ENCODE peak calls at places on chromosome 18, in seven cellular contexts. One of them, this sample, is unnamed. For H3K36me3, the result is how much of the 10 kb centered on the place peaks cover.

GRCh38 chr18:55401638-55402191 is 186.3 kb downstream of the TCF4 start:
- DNase-seq in adipocyte: peak
- DNase-seq in prostate gland: no peak
- DNase-seq in GM23248: peak
- DNase-seq in SJSA1: peak
- DNase-seq in BJ: peak
- DNase-seq in brain microvascular endothelial cell: peak
- DNase-seq in this sample: no peak

GRCh38 chr18:25921677-25922421 is 168.6 kb downstream of the SS18 start:
- DNase-seq in prostate gland: peak
- DNase-seq in SJSA1: peak
- DNase-seq in BJ: no peak
- DNase-seq in GM23248: peak
- DNase-seq in brain microvascular endothelial cell: peak
- DNase-seq in adipocyte: peak
- DNase-seq in this sample: peak

GRCh38 chr18:59957957-59958356 is 58.2 kb downstream of the PMAIP1 start:
- DNase-seq in adipocyte: peak
- DNase-seq in GM23248: peak
- DNase-seq in BJ: no peak
- DNase-seq in prostate gland: peak
- DNase-seq in brain microvascular endothelial cell: peak
- DNase-seq in SJSA1: no peak
- DNase-seq in this sample: peak

GRCh38 chr18:13253786-13254755 is 35.5 kb downstream of the LDLRAD4 start:
- DNase-seq in prostate gland: no peak
- DNase-seq in BJ: no peak
- DNase-seq in GM23248: no peak
- DNase-seq in SJSA1: no peak
- DNase-seq in adipocyte: no peak
- DNase-seq in brain microvascular endothelial cell: no peak
- DNase-seq in this sample: no peak

GRCh38 chr18:77858331-77858730 is 608.7 kb downstream of the GALR1 start:
- DNase-seq in prostate gland: no peak
- DNase-seq in GM23248: no peak
- DNase-seq in BJ: no peak
- DNase-seq in SJSA1: no peak
- DNase-seq in adipocyte: no peak
- DNase-seq in brain microvascular endothelial cell: no peak
- DNase-seq in this sample: no peak

GRCh38 chr18:68275616-68276015 is 439.3 kb downstream of the TMX3 start:
- DNase-seq in adipocyte: peak
- DNase-seq in SJSA1: peak
- DNase-seq in brain microvascular endothelial cell: peak
- DNase-seq in prostate gland: no peak
- DNase-seq in GM23248: peak
- DNase-seq in BJ: no peak
- DNase-seq in this sample: no peak

GRCh38 chr18:63953811-63954210 is 4.7 kb downstream of the HMSD start:
- DNase-seq in GM23248: no peak
- DNase-seq in adipocyte: no peak
- DNase-seq in SJSA1: no peak
- DNase-seq in prostate gland: no peak
- DNase-seq in brain microvascular endothelial cell: no peak
- DNase-seq in BJ: no peak
- DNase-seq in this sample: no peak

GRCh38 chr18:43525149-43525548 is 247.9 kb upstream of the SYT4 start:
- DNase-seq in brain microvascular endothelial cell: no peak
- DNase-seq in GM23248: no peak
- DNase-seq in BJ: no peak
- DNase-seq in prostate gland: no peak
- DNase-seq in adipocyte: no peak
- DNase-seq in SJSA1: no peak
- DNase-seq in this sample: no peak

GRCh38 chr18:36672437-36673344 is 156.1 kb downstream of the TPGS2 start:
- DNase-seq in GM23248: peak
- DNase-seq in brain microvascular endothelial cell: peak
- DNase-seq in SJSA1: no peak
- DNase-seq in prostate gland: peak
- DNase-seq in BJ: peak
- DNase-seq in adipocyte: peak
- DNase-seq in this sample: no peak

GRCh38 chr18:32771871-32772499 is 838 bp downstream of the KLHL14 start:
- DNase-seq in GM23248: peak
- DNase-seq in brain microvascular endothelial cell: no peak
- DNase-seq in BJ: no peak
- DNase-seq in adipocyte: peak
- DNase-seq in prostate gland: no peak
- DNase-seq in SJSA1: no peak
- DNase-seq in this sample: no peak

GRCh38 chr18:35936951-35937350 is 35.5 kb upstream of the RMP24 start:
- DNase-seq in prostate gland: no peak
- DNase-seq in SJSA1: no peak
- DNase-seq in BJ: no peak
- DNase-seq in brain microvascular endothelial cell: no peak
- DNase-seq in GM23248: no peak
- DNase-seq in adipocyte: no peak
- DNase-seq in this sample: no peak

GRCh38 chr18:70036771-70037452 is 89.2 kb upstream of the CD226 start:
- DNase-seq in prostate gland: no peak
- DNase-seq in GM23248: no peak
- DNase-seq in adipocyte: no peak
- DNase-seq in BJ: no peak
- DNase-seq in brain microvascular endothelial cell: no peak
- DNase-seq in SJSA1: no peak
- DNase-seq in this sample: no peak

GRCh38 chr18:13398631-13399030 is 180.1 kb downstream of the LDLRAD4 start:
- DNase-seq in adipocyte: no peak
- DNase-seq in GM23248: no peak
- DNase-seq in brain microvascular endothelial cell: no peak
- DNase-seq in SJSA1: no peak
- DNase-seq in BJ: no peak
- DNase-seq in prostate gland: no peak
- DNase-seq in this sample: no peak

GRCh38 chr18:30971338-30971956 is 71.1 kb downstream of the DSC3 start:
- DNase-seq in BJ: no peak
- DNase-seq in brain microvascular endothelial cell: no peak
- DNase-seq in SJSA1: peak
- DNase-seq in prostate gland: no peak
- DNase-seq in GM23248: peak
- DNase-seq in adipocyte: peak
- DNase-seq in this sample: no peak

GRCh38 chr18:39448942-39449341 is 1883.3 kb upstream of the CELF4 start:
- DNase-seq in prostate gland: no peak
- DNase-seq in BJ: no peak
- DNase-seq in SJSA1: no peak
- DNase-seq in adipocyte: no peak
- DNase-seq in GM23248: peak
- DNase-seq in brain microvascular endothelial cell: peak
- DNase-seq in this sample: no peak

GRCh38 chr18:48947583-48947982 is 3.2 kb downstream of the SMAD7 start:
- DNase-seq in brain microvascular endothelial cell: no peak
- DNase-seq in prostate gland: no peak
- DNase-seq in adipocyte: peak
- DNase-seq in BJ: no peak
- DNase-seq in GM23248: peak
- DNase-seq in SJSA1: peak
- DNase-seq in this sample: peak

GRCh38 chr18:33851546-33852078 is 273.6 kb downstream of the ASXL3 start:
- DNase-seq in prostate gland: no peak
- DNase-seq in brain microvascular endothelial cell: no peak
- DNase-seq in adipocyte: no peak
- DNase-seq in SJSA1: no peak
- DNase-seq in GM23248: no peak
- DNase-seq in BJ: no peak
- DNase-seq in this sample: no peak

GRCh38 chr18:741931-742512 is 29.6 kb upstream of the ENOSF1 start:
- DNase-seq in SJSA1: peak
- DNase-seq in GM23248: peak
- DNase-seq in prostate gland: no peak
- DNase-seq in adipocyte: peak
- DNase-seq in BJ: peak
- DNase-seq in brain microvascular endothelial cell: peak
- DNase-seq in this sample: no peak

GRCh38 chr18:48152549-48152948 is 222.1 kb upstream of the SMAD2 start:
- DNase-seq in brain microvascular endothelial cell: no peak
- DNase-seq in BJ: peak
- DNase-seq in SJSA1: no peak
- DNase-seq in adipocyte: no peak
- DNase-seq in GM23248: peak
- DNase-seq in prostate gland: no peak
- DNase-seq in this sample: no peak

GRCh38 chr18:31637445-31637844 is 45.8 kb downstream of the TTR start:
- DNase-seq in BJ: no peak
- DNase-seq in GM23248: no peak
- DNase-seq in SJSA1: no peak
- DNase-seq in adipocyte: no peak
- DNase-seq in brain microvascular endothelial cell: no peak
- DNase-seq in prostate gland: no peak
- DNase-seq in this sample: no peak

GRCh38 chr18:3612315-3612714 is 162.3 kb downstream of the TGIF1 start:
- DNase-seq in prostate gland: no peak
- DNase-seq in adipocyte: no peak
- DNase-seq in SJSA1: no peak
- DNase-seq in brain microvascular endothelial cell: no peak
- DNase-seq in GM23248: peak
- DNase-seq in BJ: no peak
- DNase-seq in this sample: no peak

GRCh38 chr18:26804474-26804873 is 61.0 kb downstream of the AQP4 start:
- DNase-seq in GM23248: no peak
- DNase-seq in SJSA1: no peak
- DNase-seq in adipocyte: no peak
- DNase-seq in BJ: no peak
- DNase-seq in brain microvascular endothelial cell: no peak
- DNase-seq in prostate gland: no peak
- DNase-seq in this sample: peak

GRCh38 chr18:34600118-34600517 is 110.0 kb upstream of the DTNA start:
- DNase-seq in BJ: no peak
- DNase-seq in GM23248: peak
- DNase-seq in brain microvascular endothelial cell: no peak
- DNase-seq in SJSA1: no peak
- DNase-seq in prostate gland: no peak
- DNase-seq in adipocyte: peak
- DNase-seq in this sample: no peak

DNA sequence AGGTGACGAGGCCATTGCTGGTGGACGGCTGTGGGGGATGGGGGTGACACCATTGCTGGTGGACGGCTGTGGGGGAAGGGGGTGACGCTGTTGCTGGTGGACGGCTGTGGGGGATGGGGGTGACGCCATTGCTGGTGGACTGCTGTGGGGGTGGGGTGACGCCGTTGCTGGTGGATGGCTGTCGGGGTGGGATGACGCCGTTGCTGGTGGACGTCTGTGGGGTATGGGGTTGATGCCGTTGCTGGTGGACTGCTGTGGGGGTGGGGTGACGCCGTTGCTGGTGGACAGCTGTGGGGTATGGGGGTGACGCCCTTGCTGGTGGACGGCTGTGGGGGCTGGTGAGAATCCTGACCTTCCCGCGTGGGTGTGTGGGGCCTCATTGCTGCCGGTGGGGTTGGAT is 47.1 kb downstream of the CTDP1 start:
- DNase-seq in prostate gland: no peak
- DNase-seq in SJSA1: no peak
- DNase-seq in BJ: no peak
- DNase-seq in GM23248: no peak
- DNase-seq in brain microvascular endothelial cell: no peak
- DNase-seq in adipocyte: no peak
- DNase-seq in this sample: no peak
- H3K36me3 ChIP-seq in prostate gland: under half
- H3K36me3 ChIP-seq in SJSA1: half or more
- H3K36me3 ChIP-seq in BJ: under half
- H3K36me3 ChIP-seq in GM23248: under half
- H3K36me3 ChIP-seq in brain microvascular endothelial cell: under half
- H3K36me3 ChIP-seq in adipocyte: half or more
- H3K36me3 ChIP-seq in this sample: under half

DNA sequence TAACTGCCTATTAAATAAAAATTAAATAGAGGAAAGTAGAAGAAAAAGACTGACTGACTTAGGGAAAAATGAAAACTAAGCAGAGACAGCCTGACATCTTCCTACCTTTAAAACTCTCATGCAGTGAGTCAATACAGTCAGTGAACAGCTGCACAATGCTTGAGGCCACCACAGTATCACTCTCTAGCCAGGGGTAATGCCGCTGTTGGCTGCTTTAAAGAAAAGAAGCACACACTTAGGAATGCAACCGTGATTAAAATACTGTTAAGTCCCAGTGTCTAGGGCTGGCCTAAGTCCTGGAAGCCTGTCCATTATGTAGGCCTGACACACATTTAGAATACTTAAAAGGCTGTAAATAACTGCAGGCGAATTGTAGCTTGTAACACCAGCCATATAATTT is 50.7 kb downstream of the SIGLEC15 start:
- DNase-seq in prostate gland: no peak
- DNase-seq in adipocyte: no peak
- DNase-seq in brain microvascular endothelial cell: no peak
- DNase-seq in SJSA1: no peak
- DNase-seq in GM23248: no peak
- DNase-seq in BJ: no peak
- DNase-seq in this sample: no peak
- H3K36me3 ChIP-seq in prostate gland: under half
- H3K36me3 ChIP-seq in adipocyte: half or more
- H3K36me3 ChIP-seq in brain microvascular endothelial cell: under half
- H3K36me3 ChIP-seq in SJSA1: half or more
- H3K36me3 ChIP-seq in GM23248: half or more
- H3K36me3 ChIP-seq in BJ: under half
- H3K36me3 ChIP-seq in this sample: under half

DNA sequence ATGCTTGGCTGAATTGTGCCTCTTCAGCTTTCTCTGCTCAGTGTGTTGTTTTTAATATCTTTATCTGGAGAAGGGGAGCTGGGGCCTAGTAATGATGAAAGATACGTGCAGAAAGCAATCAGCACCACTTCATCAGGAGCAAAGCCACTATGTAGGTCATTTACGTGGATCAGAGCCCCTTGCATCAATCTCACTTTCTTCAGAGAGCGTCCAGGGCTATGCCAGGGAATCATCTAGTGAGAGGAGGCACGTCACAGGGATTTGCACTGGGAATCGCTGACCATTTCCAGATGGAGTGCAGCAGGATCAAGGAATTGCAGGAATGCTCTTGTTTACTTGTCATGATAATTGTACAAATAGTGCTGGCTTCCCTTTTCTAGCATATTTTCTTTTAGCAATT is 123.1 kb downstream of the TMEM200C start:
- DNase-seq in brain microvascular endothelial cell: no peak
- DNase-seq in SJSA1: peak
- DNase-seq in BJ: no peak
- DNase-seq in GM23248: no peak
- DNase-seq in prostate gland: no peak
- DNase-seq in adipocyte: peak
- DNase-seq in this sample: no peak
- H3K36me3 ChIP-seq in brain microvascular endothelial cell: under half
- H3K36me3 ChIP-seq in SJSA1: under half
- H3K36me3 ChIP-seq in BJ: under half
- H3K36me3 ChIP-seq in GM23248: under half
- H3K36me3 ChIP-seq in prostate gland: under half
- H3K36me3 ChIP-seq in adipocyte: under half
- H3K36me3 ChIP-seq in this sample: under half

DNA sequence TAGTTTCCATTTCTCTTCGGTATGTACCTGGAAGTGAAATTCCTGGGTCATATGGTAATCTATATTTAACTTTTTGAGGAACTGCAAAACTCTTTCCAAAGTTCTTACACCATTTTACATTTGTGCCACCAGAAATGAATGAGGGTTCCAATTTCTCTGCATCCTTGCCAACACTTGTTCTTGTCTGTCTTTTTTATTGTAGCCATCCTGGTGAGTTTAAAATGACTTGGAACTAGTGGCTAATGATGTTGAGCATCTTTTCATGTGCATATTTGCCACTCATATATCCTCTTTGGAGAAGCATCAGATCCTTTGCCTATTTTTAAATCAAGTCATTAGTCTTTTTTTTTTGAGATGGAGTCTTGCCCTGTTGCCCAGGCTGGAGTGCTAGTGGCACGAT is 59.4 kb downstream of the MALT1 start:
- DNase-seq in adipocyte: no peak
- DNase-seq in brain microvascular endothelial cell: no peak
- DNase-seq in BJ: no peak
- DNase-seq in prostate gland: no peak
- DNase-seq in SJSA1: no peak
- DNase-seq in GM23248: no peak
- DNase-seq in this sample: no peak
- H3K36me3 ChIP-seq in adipocyte: under half
- H3K36me3 ChIP-seq in brain microvascular endothelial cell: under half
- H3K36me3 ChIP-seq in BJ: under half
- H3K36me3 ChIP-seq in prostate gland: under half
- H3K36me3 ChIP-seq in SJSA1: under half
- H3K36me3 ChIP-seq in GM23248: under half
- H3K36me3 ChIP-seq in this sample: under half